ENCODE peak calls at places on chromosome 18, in four cellular contexts. One of them, this sample, is unnamed.
A peak's percentile ranks its signal among the peaks of the same experiment; 100 is the strongest.

GRCh38 chr18:58520964-58521363 is 107.9 kb downstream of the ALPK2 start:
- DNase-seq in HCT116: no peak
- DNase-seq in HepG2: no peak
- DNase-seq in K562: peak; percentile 21
- DNase-seq in this sample: no peak

GRCh38 chr18:59502222-59502898 is 143.3 kb upstream of the LMAN1 start:
- DNase-seq in HCT116: no peak
- DNase-seq in HepG2: no peak
- DNase-seq in K562: no peak
- DNase-seq in this sample: no peak

GRCh38 chr18:36350211-36350610 is 52.7 kb downstream of the FHOD3 start:
- DNase-seq in HCT116: no peak
- DNase-seq in HepG2: no peak
- DNase-seq in K562: no peak
- DNase-seq in this sample: no peak

GRCh38 chr18:46712406-46712805 is 44.4 kb downstream of the ST8SIA5 start:
- DNase-seq in HCT116: no peak
- DNase-seq in HepG2: no peak
- DNase-seq in K562: no peak
- DNase-seq in this sample: no peak

GRCh38 chr18:55321268-55322175 is 266.5 kb downstream of the TCF4 start:
- DNase-seq in HCT116: no peak
- DNase-seq in HepG2: no peak
- DNase-seq in K562: no peak
- DNase-seq in this sample: no peak

GRCh38 chr18:31973929-31974546 is 31.1 kb upstream of the TRAPPC8 start:
- DNase-seq in HCT116: no peak
- DNase-seq in HepG2: no peak
- DNase-seq in K562: no peak
- DNase-seq in this sample: no peak

GRCh38 chr18:56315363-56315762 is 323.0 kb downstream of the TXNL1 start:
- DNase-seq in HCT116: no peak
- DNase-seq in HepG2: no peak
- DNase-seq in K562: no peak
- DNase-seq in this sample: no peak

GRCh38 chr18:63439334-63439733 is 17.1 kb upstream of the VPS4B start:
- DNase-seq in HCT116: peak; percentile 70
- DNase-seq in HepG2: peak; percentile 33
- DNase-seq in K562: peak; percentile 52
- DNase-seq in this sample: peak; percentile 61

GRCh38 chr18:78814766-78815165 is 164.9 kb upstream of the SALL3 start:
- DNase-seq in HCT116: no peak
- DNase-seq in HepG2: no peak
- DNase-seq in K562: no peak
- DNase-seq in this sample: no peak

GRCh38 chr18:50563376-50563775 is 3.5 kb downstream of the MAPK4 start:
- DNase-seq in HCT116: no peak
- DNase-seq in HepG2: no peak
- DNase-seq in K562: no peak
- DNase-seq in this sample: no peak

GRCh38 chr18:43671431-43671830 is 394.1 kb upstream of the SYT4 start:
- DNase-seq in HCT116: no peak
- DNase-seq in HepG2: no peak
- DNase-seq in K562: no peak
- DNase-seq in this sample: no peak

GRCh38 chr18:32669549-32670165 is 103.2 kb downstream of the KLHL14 start:
- DNase-seq in HCT116: no peak
- DNase-seq in HepG2: peak; percentile 9
- DNase-seq in K562: no peak
- DNase-seq in this sample: no peak

GRCh38 chr18:29241199-29241598 is 1064.3 kb upstream of the CDH2 start:
- DNase-seq in HCT116: no peak
- DNase-seq in HepG2: no peak
- DNase-seq in K562: no peak
- DNase-seq in this sample: no peak

GRCh38 chr18:75048776-75049454 is 160.0 kb downstream of the PTGR3 start:
- DNase-seq in HCT116: no peak
- DNase-seq in HepG2: no peak
- DNase-seq in K562: no peak
- DNase-seq in this sample: no peak

GRCh38 chr18:61199131-61199903 is 133.9 kb upstream of the CDH20 start:
- DNase-seq in HCT116: no peak
- DNase-seq in HepG2: no peak
- DNase-seq in K562: no peak
- DNase-seq in this sample: no peak

GRCh38 chr18:32383040-32383819 is 87.5 kb downstream of the GAREM1 start:
- DNase-seq in HCT116: peak; percentile 69
- DNase-seq in HepG2: peak; percentile 78
- DNase-seq in K562: no peak
- DNase-seq in this sample: peak; percentile 91

GRCh38 chr18:74476154-74476553 is 19.0 kb upstream of the DIPK1C start:
- DNase-seq in HCT116: no peak
- DNase-seq in HepG2: peak; percentile 25
- DNase-seq in K562: peak; percentile 52
- DNase-seq in this sample: no peak

GRCh38 chr18:79912409-79912991 is 39.0 kb downstream of the SLC66A2 start:
- DNase-seq in HCT116: no peak
- DNase-seq in HepG2: no peak
- DNase-seq in K562: no peak
- DNase-seq in this sample: no peak

GRCh38 chr18:73735836-73736235 is 411.8 kb downstream of the FBXO15 start:
- DNase-seq in HCT116: no peak
- DNase-seq in HepG2: no peak
- DNase-seq in K562: no peak
- DNase-seq in this sample: no peak

GRCh38 chr18:25883091-25883490 is 207.3 kb downstream of the SS18 start:
- DNase-seq in HCT116: no peak
- DNase-seq in HepG2: no peak
- DNase-seq in K562: no peak
- DNase-seq in this sample: no peak

GRCh38 chr18:75248426-75249191 is 38.0 kb downstream of the TSHZ1 start:
- DNase-seq in HCT116: no peak
- DNase-seq in HepG2: no peak
- DNase-seq in K562: no peak
- DNase-seq in this sample: no peak

GRCh38 chr18:24683965-24684364 is 223.5 kb downstream of the HRH4 start:
- DNase-seq in HCT116: peak; percentile 23
- DNase-seq in HepG2: no peak
- DNase-seq in K562: no peak
- DNase-seq in this sample: no peak

GRCh38 chr18:57210711-57211411 is 64.0 kb downstream of the BOD1L2 start:
- DNase-seq in HCT116: no peak
- DNase-seq in HepG2: peak; percentile 9
- DNase-seq in K562: no peak
- DNase-seq in this sample: no peak

GRCh38 chr18:58937204-58937603 is 72.5 kb downstream of the ZNF532 start:
- DNase-seq in HCT116: no peak
- DNase-seq in HepG2: no peak
- DNase-seq in K562: no peak
- DNase-seq in this sample: no peak

GRCh38 chr18:35504996-35505395 is 7.2 kb upstream of the INO80C start:
- DNase-seq in HCT116: no peak
- DNase-seq in HepG2: no peak
- DNase-seq in K562: no peak
- DNase-seq in this sample: no peak

GRCh38 chr18:5975111-5975622 is 79.8 kb upstream of the TMEM200C start:
- DNase-seq in HCT116: no peak
- DNase-seq in HepG2: no peak
- DNase-seq in K562: no peak
- DNase-seq in this sample: no peak

GRCh38 chr18:12308386-12309100 is 502 bp downstream of the TUBB6 start:
- DNase-seq in HCT116: no peak
- DNase-seq in HepG2: peak; percentile 29
- DNase-seq in K562: peak; percentile 75
- DNase-seq in this sample: no peak

GRCh38 chr18:8610442-8610801 is 1.2 kb downstream of the RAB12 start:
- DNase-seq in HCT116: no peak
- DNase-seq in HepG2: no peak
- DNase-seq in K562: no peak
- DNase-seq in this sample: no peak

GRCh38 chr18:54094474-54094873 is 130.0 kb downstream of the MBD2 start:
- DNase-seq in HCT116: no peak
- DNase-seq in HepG2: no peak
- DNase-seq in K562: no peak
- DNase-seq in this sample: no peak
- TF ChIP-seq TCF7L2 in HCT116: no peak
- TF ChIP-seq TCF7L2 in HepG2: no peak
- TF ChIP-seq TCF7L2 in K562: no peak
- TF ChIP-seq TCF7L2 in this sample: no peak

GRCh38 chr18:49127606-49128190 is 176.9 kb upstream of the SMAD7 start:
- DNase-seq in HCT116: no peak
- DNase-seq in HepG2: no peak
- DNase-seq in K562: no peak
- DNase-seq in this sample: no peak

GRCh38 chr18:49123431-49123830 is 172.7 kb upstream of the SMAD7 start:
- DNase-seq in HCT116: no peak
- DNase-seq in HepG2: no peak
- DNase-seq in K562: no peak
- DNase-seq in this sample: no peak
- TF ChIP-seq TCF7L2 in HCT116: no peak
- TF ChIP-seq TCF7L2 in HepG2: no peak
- TF ChIP-seq TCF7L2 in K562: no peak
- TF ChIP-seq TCF7L2 in this sample: no peak

GRCh38 chr18:66582151-66582550 is 21.7 kb downstream of the CDH19 start:
- DNase-seq in HCT116: no peak
- DNase-seq in HepG2: no peak
- DNase-seq in K562: no peak
- DNase-seq in this sample: no peak
- TF ChIP-seq TCF7L2 in HCT116: no peak
- TF ChIP-seq TCF7L2 in HepG2: no peak
- TF ChIP-seq TCF7L2 in K562: no peak
- TF ChIP-seq TCF7L2 in this sample: no peak

GRCh38 chr18:76518543-76519155 is 23.6 kb upstream of the ZNF516 start:
- DNase-seq in HCT116: no peak
- DNase-seq in HepG2: no peak
- DNase-seq in K562: no peak
- DNase-seq in this sample: no peak
- TF ChIP-seq TCF7L2 in HCT116: no peak
- TF ChIP-seq TCF7L2 in HepG2: no peak
- TF ChIP-seq TCF7L2 in K562: no peak
- TF ChIP-seq TCF7L2 in this sample: no peak

GRCh38 chr18:69484699-69485396 is 84.2 kb downstream of the DOK6 start:
- DNase-seq in HCT116: no peak
- DNase-seq in HepG2: peak; percentile 22
- DNase-seq in K562: no peak
- DNase-seq in this sample: no peak
- TF ChIP-seq TCF7L2 in HCT116: no peak
- TF ChIP-seq TCF7L2 in HepG2: no peak
- TF ChIP-seq TCF7L2 in K562: no peak
- TF ChIP-seq TCF7L2 in this sample: no peak

DNA sequence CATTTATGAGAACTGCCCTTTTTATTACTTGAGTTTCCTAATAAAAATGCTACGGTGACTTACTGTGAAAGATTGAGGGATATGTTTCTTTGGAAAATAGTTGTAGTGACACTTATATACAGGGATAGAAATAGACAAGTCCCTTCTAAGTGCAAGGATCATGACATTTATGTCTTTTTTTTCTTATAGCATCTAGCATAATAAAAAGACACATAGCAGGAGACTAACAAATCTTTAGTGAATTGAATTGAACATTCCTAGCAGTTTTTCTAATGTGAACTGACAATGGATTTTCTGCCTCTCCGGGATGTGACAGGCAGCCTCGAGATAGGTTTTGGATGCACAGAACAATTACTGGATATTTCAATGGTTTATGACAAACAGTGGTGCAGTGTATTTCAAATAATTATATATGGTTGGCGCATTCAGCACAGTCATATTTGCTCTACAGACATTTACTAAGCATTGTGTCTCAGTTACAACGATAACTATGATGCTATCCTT is 562.8 kb downstream of the ADCYAP1 start:
- DNase-seq in HCT116: no peak
- DNase-seq in HepG2: no peak
- DNase-seq in K562: no peak
- DNase-seq in this sample: no peak
- TF ChIP-seq TCF7L2 in HCT116: no peak
- TF ChIP-seq TCF7L2 in HepG2: no peak
- TF ChIP-seq TCF7L2 in K562: no peak
- TF ChIP-seq TCF7L2 in this sample: no peak

This sample was measured in Panc1.